ENCODE peak calls at places on chromosomes 2 and 18, in four cellular contexts. One of them, this sample, is unnamed.

GRCh38 chr18:9469700-9470099 is 5.6 kb upstream of the RALBP1 start:
- DNase-seq in cardiac fibroblast: peak; percentile 45
- DNase-seq in foreskin fibroblast: no peak
- DNase-seq in PC-3: no peak
- DNase-seq in this sample: no peak

GRCh38 chr2:218282173-218282991 is 9.9 kb downstream of the TMBIM1 start:
- DNase-seq in PC-3: peak; percentile 96
- DNase-seq in foreskin fibroblast: peak; percentile 46
- DNase-seq in cardiac fibroblast: no peak
- DNase-seq in this sample: no peak

GRCh38 chr2:172253190-172254052 is 150.7 kb upstream of the DLX2 start:
- DNase-seq in foreskin fibroblast: peak; percentile 100
- DNase-seq in cardiac fibroblast: peak; percentile 100
- DNase-seq in PC-3: peak; percentile 98
- DNase-seq in this sample: peak; percentile 99

GRCh38 chr2:161990741-161991140 is 83.3 kb downstream of the DPP4 start:
- DNase-seq in PC-3: peak; percentile 83
- DNase-seq in cardiac fibroblast: peak; percentile 95
- DNase-seq in foreskin fibroblast: peak; percentile 85
- DNase-seq in this sample: peak; percentile 96

GRCh38 chr2:30225131-30225762 is 6.1 kb upstream of the LBH start:
- DNase-seq in PC-3: no peak
- DNase-seq in cardiac fibroblast: peak; percentile 52
- DNase-seq in foreskin fibroblast: no peak
- DNase-seq in this sample: peak; percentile 92

GRCh38 chr2:30662268-30663131 is 144.7 kb downstream of the CAPN13 start:
- DNase-seq in PC-3: peak; percentile 65
- DNase-seq in cardiac fibroblast: peak; percentile 49
- DNase-seq in foreskin fibroblast: no peak
- DNase-seq in this sample: peak; percentile 34

GRCh38 chr2:23651187-23651983 is 266.4 kb downstream of the KLHL29 start:
- DNase-seq in cardiac fibroblast: peak; percentile 90
- DNase-seq in PC-3: peak; percentile 88
- DNase-seq in foreskin fibroblast: peak; percentile 77
- DNase-seq in this sample: peak; percentile 88

GRCh38 chr2:219168932-219169331 is 897 bp downstream of the SLC23A3 start:
- DNase-seq in cardiac fibroblast: no peak
- DNase-seq in foreskin fibroblast: no peak
- DNase-seq in PC-3: no peak
- DNase-seq in this sample: no peak

GRCh38 chr2:24076849-24077534 is 866 bp upstream of the SF3B6 start:
- DNase-seq in foreskin fibroblast: no peak
- DNase-seq in PC-3: no peak
- DNase-seq in cardiac fibroblast: peak; percentile 31
- DNase-seq in this sample: peak; percentile 33

GRCh38 chr18:75365837-75366236 is 61.7 kb downstream of the SMIM21 start:
- DNase-seq in PC-3: no peak
- DNase-seq in foreskin fibroblast: no peak
- DNase-seq in cardiac fibroblast: no peak
- DNase-seq in this sample: no peak

GRCh38 chr2:33530614-33531344 is 54.3 kb downstream of the RASGRP3 start:
- DNase-seq in PC-3: no peak
- DNase-seq in foreskin fibroblast: no peak
- DNase-seq in cardiac fibroblast: no peak
- DNase-seq in this sample: no peak

GRCh38 chr2:80856227-80856626 is 551.7 kb upstream of the LRRTM1 start:
- DNase-seq in PC-3: no peak
- DNase-seq in foreskin fibroblast: no peak
- DNase-seq in cardiac fibroblast: no peak
- DNase-seq in this sample: no peak

GRCh38 chr2:80854831-80855230 is 550.3 kb upstream of the LRRTM1 start:
- DNase-seq in cardiac fibroblast: no peak
- DNase-seq in foreskin fibroblast: no peak
- DNase-seq in PC-3: no peak
- DNase-seq in this sample: no peak

GRCh38 chr2:80852079-80852807 is 547.7 kb upstream of the LRRTM1 start:
- DNase-seq in PC-3: no peak
- DNase-seq in cardiac fibroblast: no peak
- DNase-seq in foreskin fibroblast: no peak
- DNase-seq in this sample: no peak

GRCh38 chr2:80852808-80853139 is 548.2 kb upstream of the LRRTM1 start:
- DNase-seq in cardiac fibroblast: no peak
- DNase-seq in foreskin fibroblast: no peak
- DNase-seq in PC-3: peak; percentile 7
- DNase-seq in this sample: no peak
- H3K4me3 ChIP-seq in cardiac fibroblast: no peak overlapping the region
- H3K4me3 ChIP-seq in foreskin fibroblast: no peak overlapping the region
- H3K4me3 ChIP-seq in PC-3: no peak overlapping the region
- H3K4me3 ChIP-seq in this sample: no peak overlapping the region

GRCh38 chr2:108988796-108989713 is at the start of gene EDAR:
- DNase-seq in cardiac fibroblast: peak; percentile 16
- DNase-seq in foreskin fibroblast: no peak
- DNase-seq in PC-3: peak; percentile 77
- DNase-seq in this sample: peak; percentile 37
- TF ChIP-seq CTCF in cardiac fibroblast: peak; percentile 44
- TF ChIP-seq CTCF in foreskin fibroblast: peak; percentile 28
- TF ChIP-seq CTCF in PC-3: peak; percentile 89
- TF ChIP-seq CTCF in this sample: peak; percentile 63

GRCh38 chr18:41940506-41941215 is 14.4 kb upstream of the PIK3C3 start:
- DNase-seq in PC-3: peak; percentile 56
- DNase-seq in foreskin fibroblast: peak; percentile 89
- DNase-seq in cardiac fibroblast: peak; percentile 94
- DNase-seq in this sample: peak; percentile 98
- H3K4me3 ChIP-seq in PC-3: no peak overlapping the region
- H3K4me3 ChIP-seq in foreskin fibroblast: no peak overlapping the region
- H3K4me3 ChIP-seq in cardiac fibroblast: no peak overlapping the region
- H3K4me3 ChIP-seq in this sample: no peak overlapping the region

DNA sequence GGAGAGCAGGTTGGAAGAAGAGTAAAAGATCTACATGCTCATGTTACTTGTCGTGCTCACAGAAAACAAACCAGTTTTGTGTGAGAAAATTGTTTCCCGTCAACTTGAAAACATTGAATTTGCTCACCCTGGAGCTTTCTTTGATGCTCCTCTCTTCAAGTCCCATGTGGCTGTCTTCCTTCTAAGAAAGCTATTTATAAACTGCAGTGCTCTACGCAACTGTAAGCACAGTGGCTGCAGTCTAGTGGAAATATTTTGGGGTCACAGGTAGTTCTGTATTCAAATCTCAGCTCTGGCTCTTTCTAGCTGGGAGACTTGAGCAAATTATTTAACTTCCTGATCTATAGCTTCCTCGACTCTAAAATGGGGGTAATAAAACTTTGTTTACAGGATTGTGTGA is 211.9 kb downstream of the PLCL1 start:
- DNase-seq in PC-3: no peak
- DNase-seq in cardiac fibroblast: no peak
- DNase-seq in foreskin fibroblast: no peak
- DNase-seq in this sample: no peak
- TF ChIP-seq CTCF in PC-3: no peak
- TF ChIP-seq CTCF in cardiac fibroblast: no peak
- TF ChIP-seq CTCF in foreskin fibroblast: no peak
- TF ChIP-seq CTCF in this sample: no peak

GRCh38 chr2:146931109-146931508 is 913.7 kb upstream of the ACVR2A start:
- DNase-seq in foreskin fibroblast: no peak
- DNase-seq in cardiac fibroblast: no peak
- DNase-seq in PC-3: no peak
- DNase-seq in this sample: no peak

GRCh38 chr2:146927080-146927714 is 917.6 kb upstream of the ACVR2A start:
- DNase-seq in foreskin fibroblast: peak; percentile 76
- DNase-seq in cardiac fibroblast: peak; percentile 70
- DNase-seq in PC-3: peak; percentile 73
- DNase-seq in this sample: peak; percentile 89
- H3K4me3 ChIP-seq in foreskin fibroblast: no peak overlapping the region
- H3K4me3 ChIP-seq in cardiac fibroblast: no peak overlapping the region
- H3K4me3 ChIP-seq in PC-3: no peak overlapping the region
- H3K4me3 ChIP-seq in this sample: no peak overlapping the region